ENCODE peak calls at places on chromosomes 7 and 10, in eight cellular contexts. L is mesenchymal stem cell, W is fibroblast of the aortic adventitia, E is keratinocyte, O is psoas muscle, G is transverse colon, F is bronchial epithelial cell, R is epithelial cell of esophagus. B is an unnamed sample.
A peak's percentile ranks its signal among the peaks of the same experiment; 100 is the strongest.

GRCh38 chr10:113362645-113363091 is 190.2 kb upstream of the HABP2 start:
- DNase-seq in L (peak; percentile 18), W (peak; percentile 81), E (no peak), O (no peak), G (no peak), F (peak; percentile 41), R (peak; percentile 30), B (no peak)

GRCh38 chr10:35565602-35566061 is 39.5 kb upstream of the GJD4 start:
- DNase-seq in L (no peak), W (peak; percentile 80), E (no peak), O (no peak), G (no peak), F (no peak), R (no peak), B (peak; percentile 69)

GRCh38 chr10:82742478-82742877 is 867.5 kb downstream of the NRG3 start:
- DNase-seq in L (peak; percentile 78), W (peak; percentile 20), E (no peak), O (no peak), G (no peak), F (peak; percentile 23), R (peak; percentile 29), B (peak; percentile 17)

GRCh38 chr7:95330194-95331003 is 6.1 kb upstream of the PON1 start:
- DNase-seq in L (peak; percentile 20), W (peak; percentile 9), E (no peak), O (no peak), G (no peak), F (peak; percentile 3), R (no peak), B (peak; percentile 37)

GRCh38 chr7:93202594-93203273 is 23.5 kb downstream of the HEPACAM2 start:
- DNase-seq in L (no peak), W (no peak), E (no peak), O (no peak), G (peak; percentile 25), F (no peak), R (no peak), B (no peak)

GRCh38 chr7:145169908-145170307 is 334.1 kb upstream of the TPK1 start:
- DNase-seq in L (no peak), W (no peak), E (no peak), O (no peak), G (no peak), F (no peak), R (peak; percentile 23), B (no peak)

GRCh38 chr10:126013489-126014281 is 117.3 kb downstream of the FANK1 start:
- DNase-seq in L (peak; percentile 96), W (peak; percentile 67), E (no peak), O (no peak), G (no peak), F (peak; percentile 91), R (peak; percentile 85), B (peak; percentile 92)

GRCh38 chr7:139871276-139871675 is 42.2 kb downstream of the TBXAS1 start:
- DNase-seq in L (peak; percentile 30), W (peak; percentile 81), E (no peak), O (no peak), G (no peak), F (no peak), R (no peak), B (peak; percentile 94)

GRCh38 chr10:22097696-22098095 is 94.2 kb upstream of the DNAJC1 start:
- DNase-seq in L (no peak), W (no peak), E (no peak), O (no peak), G (no peak), F (no peak), R (no peak), B (no peak)

GRCh38 chr7:31373337-31374289 is 33.1 kb upstream of the NEUROD6 start:
- DNase-seq in L (peak; percentile 46), W (peak; percentile 73), E (peak; percentile 17), O (no peak), G (peak; percentile 20), F (peak; percentile 62), R (peak; percentile 71), B (peak; percentile 43)

GRCh38 chr7:55244346-55244745 is 120.8 kb upstream of the LANCL2 start:
- DNase-seq in L (peak; percentile 32), W (no peak), E (no peak), O (no peak), G (no peak), F (no peak), R (no peak), B (peak; percentile 18)

GRCh38 chr7:138407792-138408191 is 52.3 kb upstream of the TRIM24 start:
- DNase-seq in L (no peak), W (no peak), E (no peak), O (no peak), G (no peak), F (no peak), R (no peak), B (no peak)

GRCh38 chr7:108630002-108630401 is 60.3 kb downstream of the DNAJB9 start:
- DNase-seq in L (peak; percentile 14), W (peak; percentile 45), E (no peak), O (no peak), G (no peak), F (no peak), R (no peak), B (peak; percentile 24)

GRCh38 chr7:69682518-69682917 is 84.2 kb downstream of the AUTS2 start:
- DNase-seq in L (peak; percentile 5), W (no peak), E (no peak), O (no peak), G (no peak), F (no peak), R (no peak), B (no peak)

GRCh38 chr10:64082083-64082482 is 560.9 kb downstream of the REEP3 start:
- DNase-seq in L (no peak), W (no peak), E (no peak), O (no peak), G (no peak), F (no peak), R (no peak), B (no peak)

DNA sequence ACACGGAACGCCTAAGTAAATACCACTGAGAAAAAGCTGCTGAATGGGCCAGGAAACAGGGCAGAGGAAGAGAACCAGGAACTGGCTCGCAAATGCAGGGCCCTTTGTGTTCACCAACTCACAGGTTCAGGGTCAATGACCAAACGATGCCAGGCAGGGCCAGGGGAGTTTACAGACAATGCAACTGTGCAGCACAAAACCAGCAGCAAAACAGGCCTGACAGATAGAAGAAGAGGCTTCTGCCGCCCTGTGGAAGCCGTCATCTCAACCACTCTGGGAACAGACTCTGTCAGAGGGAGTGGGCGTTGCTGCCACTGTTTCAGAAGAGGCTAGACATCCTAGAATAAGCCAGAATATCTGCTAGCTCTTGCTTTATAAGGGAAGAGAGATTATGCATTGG is 117.9 kb downstream of the KMT2E start:
- DNase-seq in L (no peak), W (no peak), E (no peak), O (no peak), G (no peak), F (no peak), R (no peak), B (no peak)
- H3K4me3 ChIP-seq in L (no peak overlapping the region), W (no peak overlapping the region), E (no peak overlapping the region), O (no peak overlapping the region), G (no peak overlapping the region), F (no peak overlapping the region), R (no peak overlapping the region), B (no peak overlapping the region)

GRCh38 chr10:102401322-102401614 is 5.8 kb downstream of the NFKB2 start:
- DNase-seq in L (no peak), W (no peak), E (no peak), O (no peak), G (no peak), F (no peak), R (no peak), B (no peak)

GRCh38 chr10:102398172-102399020 is 2.9 kb downstream of the NFKB2 start:
- DNase-seq in L (no peak), W (no peak), E (no peak), O (no peak), G (no peak), F (no peak), R (no peak), B (no peak)

GRCh38 chr10:102400598-102401321 is 5.3 kb downstream of the NFKB2 start:
- DNase-seq in L (no peak), W (no peak), E (no peak), O (no peak), G (no peak), F (no peak), R (no peak), B (no peak)

GRCh38 chr10:102399217-102400021 is 3.9 kb downstream of the NFKB2 start:
- DNase-seq in L (peak; percentile 86), W (peak; percentile 83), E (peak; percentile 42), O (peak; percentile 91), G (peak; percentile 92), F (peak; percentile 63), R (peak; percentile 87), B (peak; percentile 78)

DNA sequence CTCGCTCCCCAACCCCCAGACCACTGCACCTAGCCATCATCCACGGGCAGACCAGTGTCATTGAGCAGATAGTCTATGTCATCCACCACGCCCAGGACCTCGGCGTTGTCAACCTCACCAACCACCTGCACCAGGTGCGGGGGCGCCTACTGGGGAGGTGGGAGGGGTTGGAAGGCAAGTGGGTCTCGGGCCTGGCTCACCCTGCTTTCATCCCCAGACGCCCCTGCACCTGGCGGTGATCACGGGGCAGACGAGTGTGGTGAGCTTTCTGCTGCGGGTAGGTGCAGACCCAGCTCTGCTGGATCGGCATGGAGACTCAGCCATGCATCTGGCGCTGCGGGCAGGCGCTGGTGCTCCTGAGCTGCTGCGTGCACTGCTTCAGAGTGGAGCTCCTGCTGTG is 4.6 kb downstream of the NFKB2 start:
- DNase-seq in L (no peak), W (no peak), E (no peak), O (no peak), G (no peak), F (no peak), R (no peak), B (no peak)
- H3K4me3 ChIP-seq in L (no peak overlapping the region), W (no peak overlapping the region), E (no peak overlapping the region), O (peak overlapping the region; percentile 76), G (no peak overlapping the region), F (no peak overlapping the region), R (no peak overlapping the region), B (no peak overlapping the region)

GRCh38 chr7:16728811-16729210 is 24.7 kb upstream of the TSPAN13 start:
- DNase-seq in L (no peak), W (no peak), E (no peak), O (no peak), G (no peak), F (no peak), R (no peak), B (no peak)

GRCh38 chr7:16738014-16738688 is 15.4 kb upstream of the TSPAN13 start:
- DNase-seq in L (no peak), W (no peak), E (no peak), O (no peak), G (no peak), F (no peak), R (no peak), B (no peak)

GRCh38 chr7:16730937-16731336 is 22.6 kb upstream of the TSPAN13 start:
- DNase-seq in L (no peak), W (no peak), E (no peak), O (no peak), G (no peak), F (no peak), R (no peak), B (no peak)

GRCh38 chr7:16732828-16733227 is 20.7 kb upstream of the TSPAN13 start:
- DNase-seq in L (no peak), W (no peak), E (no peak), O (no peak), G (no peak), F (no peak), R (no peak), B (no peak)

GRCh38 chr7:16734148-16734726 is 19.3 kb upstream of the TSPAN13 start:
- DNase-seq in L (no peak), W (no peak), E (no peak), O (no peak), G (no peak), F (no peak), R (no peak), B (no peak)
- H3K4me3 ChIP-seq in L (no peak overlapping the region), W (no peak overlapping the region), E (no peak overlapping the region), O (no peak overlapping the region), G (no peak overlapping the region), F (no peak overlapping the region), R (no peak overlapping the region), B (no peak overlapping the region)

GRCh38 chr7:105268511-105269392 is 120.0 kb downstream of the SRPK2 start:
- DNase-seq in L (peak; percentile 79), W (peak; percentile 81), E (peak; percentile 13), O (no peak), G (no peak), F (peak; percentile 75), R (peak; percentile 67), B (peak; percentile 72)
- H3K4me3 ChIP-seq in L (no peak overlapping the region), W (peak overlapping the region; percentile 56), E (peak overlapping the region; percentile 87), O (peak overlapping the region; percentile 73), G (peak overlapping the region; percentile 23), F (peak overlapping the region; percentile 54), R (peak overlapping the region; percentile 80), B (peak overlapping the region; percentile 38)